ENCODE peak calls at places on chromosomes 6 and 20, in four cellular contexts. One of them, this sample, is unnamed.

GRCh38 chr6:77021778-77022177 is 441.5 kb downstream of the HTR1B start:
- DNase-seq in endothelial cell: no peak
- DNase-seq in effector CD4-positive, alpha-beta T cell: no peak
- DNase-seq in AML-193: no peak
- DNase-seq in this sample: no peak

GRCh38 chr6:131199568-131200272 is 64.5 kb downstream of the AKAP7 start:
- DNase-seq in effector CD4-positive, alpha-beta T cell: peak; percentile 56
- DNase-seq in endothelial cell: peak; percentile 47
- DNase-seq in AML-193: peak; percentile 75
- DNase-seq in this sample: peak; percentile 70

GRCh38 chr20:32067234-32067821 is 15.3 kb downstream of the HCK start:
- DNase-seq in effector CD4-positive, alpha-beta T cell: no peak
- DNase-seq in endothelial cell: no peak
- DNase-seq in AML-193: no peak
- DNase-seq in this sample: no peak

GRCh38 chr20:35344354-35344837 is 52.2 kb upstream of the FAM83C start:
- DNase-seq in AML-193: peak; percentile 73
- DNase-seq in effector CD4-positive, alpha-beta T cell: no peak
- DNase-seq in endothelial cell: no peak
- DNase-seq in this sample: no peak

GRCh38 chr20:61685462-61685861 is 380.2 kb downstream of the TAF4 start:
- DNase-seq in endothelial cell: no peak
- DNase-seq in effector CD4-positive, alpha-beta T cell: no peak
- DNase-seq in AML-193: no peak
- DNase-seq in this sample: no peak

GRCh38 chr20:22768779-22769178 is 184.4 kb upstream of the FOXA2 start:
- DNase-seq in AML-193: no peak
- DNase-seq in effector CD4-positive, alpha-beta T cell: no peak
- DNase-seq in endothelial cell: no peak
- DNase-seq in this sample: peak; percentile 7

GRCh38 chr6:35691027-35691824 is 2.5 kb upstream of the FKBP5 start:
- DNase-seq in endothelial cell: no peak
- DNase-seq in effector CD4-positive, alpha-beta T cell: no peak
- DNase-seq in AML-193: peak; percentile 91
- DNase-seq in this sample: peak; percentile 96

GRCh38 chr6:50974319-50974718 is 155.6 kb downstream of the TFAP2B start:
- DNase-seq in AML-193: no peak
- DNase-seq in effector CD4-positive, alpha-beta T cell: no peak
- DNase-seq in endothelial cell: no peak
- DNase-seq in this sample: no peak

GRCh38 chr20:34473262-34473883 is 42.8 kb upstream of the DYNLRB1 start:
- DNase-seq in endothelial cell: peak; percentile 55
- DNase-seq in AML-193: no peak
- DNase-seq in effector CD4-positive, alpha-beta T cell: no peak
- DNase-seq in this sample: peak; percentile 58

GRCh38 chr6:168290095-168290494 is 29.5 kb downstream of the DACT2 start:
- DNase-seq in endothelial cell: no peak
- DNase-seq in AML-193: no peak
- DNase-seq in effector CD4-positive, alpha-beta T cell: no peak
- DNase-seq in this sample: no peak

GRCh38 chr6:26331809-26332226 is 33.2 kb upstream of the BTN3A2 start:
- DNase-seq in endothelial cell: no peak
- DNase-seq in effector CD4-positive, alpha-beta T cell: no peak
- DNase-seq in AML-193: no peak
- DNase-seq in this sample: no peak

GRCh38 chr20:584375-585301 is 25.5 kb downstream of the TCF15 start:
- DNase-seq in AML-193: no peak
- DNase-seq in endothelial cell: no peak
- DNase-seq in effector CD4-positive, alpha-beta T cell: no peak
- DNase-seq in this sample: peak; percentile 32

GRCh38 chr20:31967830-31968249 is at the start of gene XKR7:
- DNase-seq in AML-193: peak; percentile 33
- DNase-seq in effector CD4-positive, alpha-beta T cell: no peak
- DNase-seq in endothelial cell: peak; percentile 22
- DNase-seq in this sample: peak; percentile 23

GRCh38 chr6:72826033-72826432 is 204.2 kb downstream of the KCNQ5 start:
- DNase-seq in endothelial cell: no peak
- DNase-seq in AML-193: no peak
- DNase-seq in effector CD4-positive, alpha-beta T cell: no peak
- DNase-seq in this sample: peak; percentile 22

GRCh38 chr20:10563935-10564492 is 109.8 kb downstream of the JAG1 start:
- DNase-seq in effector CD4-positive, alpha-beta T cell: no peak
- DNase-seq in AML-193: peak; percentile 16
- DNase-seq in endothelial cell: no peak
- DNase-seq in this sample: no peak

GRCh38 chr6:89786970-89787369 is 32.6 kb downstream of the MDN1 start:
- DNase-seq in effector CD4-positive, alpha-beta T cell: no peak
- DNase-seq in AML-193: no peak
- DNase-seq in endothelial cell: no peak
- DNase-seq in this sample: no peak

GRCh38 chr20:10524034-10524476 is 89.0 kb downstream of the SLX4IP start:
- DNase-seq in AML-193: no peak
- DNase-seq in endothelial cell: no peak
- DNase-seq in effector CD4-positive, alpha-beta T cell: no peak
- DNase-seq in this sample: peak; percentile 8

GRCh38 chr6:43293698-43294097 is 4.4 kb upstream of the SLC22A7 start:
- DNase-seq in effector CD4-positive, alpha-beta T cell: no peak
- DNase-seq in AML-193: no peak
- DNase-seq in endothelial cell: no peak
- DNase-seq in this sample: no peak

GRCh38 chr20:20815711-20816455 is 103.4 kb upstream of the RALGAPA2 start:
- DNase-seq in effector CD4-positive, alpha-beta T cell: no peak
- DNase-seq in endothelial cell: no peak
- DNase-seq in AML-193: no peak
- DNase-seq in this sample: no peak

GRCh38 chr6:169648617-169649016 is 53.2 kb downstream of the WDR27 start:
- DNase-seq in endothelial cell: no peak
- DNase-seq in AML-193: no peak
- DNase-seq in effector CD4-positive, alpha-beta T cell: no peak
- DNase-seq in this sample: no peak

GRCh38 chr6:2033544-2033943 is 211.9 kb downstream of the GMDS start:
- DNase-seq in effector CD4-positive, alpha-beta T cell: no peak
- DNase-seq in endothelial cell: no peak
- DNase-seq in AML-193: no peak
- DNase-seq in this sample: no peak

GRCh38 chr6:33933101-33933500 is 129.3 kb upstream of the MLN start:
- DNase-seq in endothelial cell: no peak
- DNase-seq in effector CD4-positive, alpha-beta T cell: no peak
- DNase-seq in AML-193: no peak
- DNase-seq in this sample: no peak

GRCh38 chr6:170185175-170185970 is 105.5 kb downstream of the DLL1 start:
- DNase-seq in AML-193: no peak
- DNase-seq in endothelial cell: no peak
- DNase-seq in effector CD4-positive, alpha-beta T cell: no peak
- DNase-seq in this sample: no peak

GRCh38 chr6:119856136-119856535 is 506.6 kb upstream of the MAN1A1 start:
- DNase-seq in AML-193: peak; percentile 12
- DNase-seq in endothelial cell: no peak
- DNase-seq in effector CD4-positive, alpha-beta T cell: no peak
- DNase-seq in this sample: no peak

GRCh38 chr6:29968130-29968529 is 25.8 kb downstream of the HLA-A start:
- DNase-seq in effector CD4-positive, alpha-beta T cell: no peak
- DNase-seq in AML-193: no peak
- DNase-seq in endothelial cell: no peak
- DNase-seq in this sample: peak; percentile 40

GRCh38 chr6:156976144-156977088 is 199.2 kb downstream of the ARID1B start:
- DNase-seq in endothelial cell: no peak
- DNase-seq in effector CD4-positive, alpha-beta T cell: no peak
- DNase-seq in AML-193: no peak
- DNase-seq in this sample: no peak

GRCh38 chr6:45378324-45378926 is 691 bp upstream of the SUPT3H start:
- DNase-seq in endothelial cell: no peak
- DNase-seq in AML-193: no peak
- DNase-seq in effector CD4-positive, alpha-beta T cell: no peak
- DNase-seq in this sample: no peak

GRCh38 chr6:17098538-17098937 is 3.3 kb upstream of the STMND1 start:
- DNase-seq in AML-193: no peak
- DNase-seq in endothelial cell: no peak
- DNase-seq in effector CD4-positive, alpha-beta T cell: no peak
- DNase-seq in this sample: no peak